ENCODE peak calls at places on chromosome 19, in four cellular contexts. F, M, C and Q are unnamed samples.

GRCh38 chr19:2320057-2320456 is 8.3 kb downstream of the LSM7 start:
- DNase-seq in F (no peak), M (no peak), C (no peak), Q (no peak)

GRCh38 chr19:9936151-9937000 is at the start of gene OLFM2:
- DNase-seq in F (peak), M (no peak), C (peak), Q (no peak)

GRCh38 chr19:52689804-52690394 is 44.9 kb downstream of the ZNF611 start:
- DNase-seq in F (no peak), M (no peak), C (peak), Q (peak)

GRCh38 chr19:18173572-18174294 is at the start of gene IFI30:
- DNase-seq in F (peak), M (peak), C (peak), Q (no peak)

GRCh38 chr19:13053761-13054604 is 48.7 kb downstream of the LYL1 start:
- DNase-seq in F (peak), M (peak), C (peak), Q (peak)

GRCh38 chr19:13839193-13839937 is 37.6 kb upstream of the NANOS3 start:
- DNase-seq in F (peak), M (peak), C (peak), Q (peak)

GRCh38 chr19:42121666-42122069 is 10.6 kb downstream of the POU2F2 start:
- DNase-seq in F (peak), M (peak), C (no peak), Q (peak)

GRCh38 chr19:54882758-54883157 is 8.7 kb downstream of the FCAR start:
- DNase-seq in F (no peak), M (no peak), C (no peak), Q (no peak)

GRCh38 chr19:39996218-39996810 is 546 bp upstream of the ZNF546 start:
- DNase-seq in F (peak), M (peak), C (no peak), Q (peak)

GRCh38 chr19:39768334-39768733 is 10.3 kb upstream of the LEUTX start:
- DNase-seq in F (no peak), M (no peak), C (no peak), Q (no peak)

GRCh38 chr19:51359294-51359693 is 6.9 kb downstream of the ETFB start:
- DNase-seq in F (peak), M (peak), C (no peak), Q (peak)

GRCh38 chr19:6090634-6091033 is 19.7 kb downstream of the RFX2 start:
- DNase-seq in F (no peak), M (no peak), C (no peak), Q (no peak)

GRCh38 chr19:24033962-24034342 is 53.0 kb upstream of the ZNF254 start:
- DNase-seq in F (peak), M (peak), C (peak), Q (peak)

GRCh38 chr19:3784607-3785463 is 1.3 kb downstream of the MATK start:
- DNase-seq in F (peak), M (no peak), C (no peak), Q (no peak)

GRCh38 chr19:7648265-7649014 is 11.5 kb downstream of the STXBP2 start:
- DNase-seq in F (no peak), M (no peak), C (no peak), Q (no peak)

GRCh38 chr19:5974721-5975387 is 3.1 kb downstream of the RANBP3 start:
- DNase-seq in F (no peak), M (no peak), C (no peak), Q (no peak)

GRCh38 chr19:35777411-35777841 is 2.1 kb downstream of the ARHGAP33 start:
- DNase-seq in F (no peak), M (no peak), C (no peak), Q (no peak)

GRCh38 chr19:33052352-33052972 is 12.2 kb downstream of the RHPN2 start:
- DNase-seq in F (peak), M (peak), C (no peak), Q (peak)